ENCODE peak calls at places on chromosome 20, in seven cellular contexts. Q is psoas muscle; U is prostate gland; I is HCT116; D is CD8-positive, alpha-beta T cell; S is MM.1S; F is mesenchymal stem cell. O is an unnamed sample.

GRCh38 chr20:4375881-4376280 is 345.8 kb upstream of the PRND start:
- DNase-seq in Q (no peak), U (no peak), I (no peak), D (no peak), S (no peak), F (no peak), O (no peak)

GRCh38 chr20:33370296-33370695 is 31.0 kb downstream of the CDK5RAP1 start:
- DNase-seq in Q (no peak), U (no peak), I (no peak), D (peak; percentile 29), S (no peak), F (no peak), O (no peak)

GRCh38 chr20:62149532-62150235 is 6.1 kb downstream of the SS18L1 start:
- DNase-seq in Q (no peak), U (peak; percentile 56), I (no peak), D (no peak), S (no peak), F (no peak), O (peak; percentile 58)

GRCh38 chr20:6040540-6040939 is 13.3 kb downstream of the LRRN4 start:
- DNase-seq in Q (no peak), U (no peak), I (no peak), D (no peak), S (no peak), F (no peak), O (no peak)

GRCh38 chr20:58614984-58615760 is 35.9 kb upstream of the STX16 start:
- DNase-seq in Q (no peak), U (peak; percentile 56), I (no peak), D (no peak), S (no peak), F (no peak), O (no peak)

GRCh38 chr20:33647603-33648395 is 14.3 kb upstream of the C20orf144 start:
- DNase-seq in Q (no peak), U (peak; percentile 78), I (no peak), D (no peak), S (peak; percentile 86), F (no peak), O (no peak)

GRCh38 chr20:58212636-58213035 is 15.8 kb downstream of the ANKRD60 start:
- DNase-seq in Q (no peak), U (no peak), I (no peak), D (no peak), S (no peak), F (no peak), O (no peak)

GRCh38 chr20:40628877-40629276 is 60.2 kb downstream of the MAFB start:
- DNase-seq in Q (no peak), U (no peak), I (no peak), D (no peak), S (no peak), F (no peak), O (no peak)

GRCh38 chr20:44993343-44993742 is 27.0 kb downstream of the STK4 start:
- DNase-seq in Q (no peak), U (no peak), I (no peak), D (no peak), S (peak; percentile 47), F (peak; percentile 7), O (no peak)

GRCh38 chr20:59145926-59146800 is 17.5 kb upstream of the ZNF831 start:
- DNase-seq in Q (no peak), U (no peak), I (no peak), D (peak; percentile 42), S (no peak), F (no peak), O (no peak)

GRCh38 chr20:34516874-34517542 is 786 bp downstream of the DYNLRB1 start:
- DNase-seq in Q (no peak), U (no peak), I (no peak), D (no peak), S (peak; percentile 53), F (peak; percentile 58), O (no peak)

GRCh38 chr20:13061381-13061780 is 52.6 kb downstream of the SPTLC3 start:
- DNase-seq in Q (no peak), U (no peak), I (no peak), D (no peak), S (peak; percentile 50), F (no peak), O (no peak)

GRCh38 chr20:54335299-54335698 is 127.4 kb downstream of the PFDN4 start:
- DNase-seq in Q (no peak), U (no peak), I (no peak), D (no peak), S (no peak), F (no peak), O (no peak)

GRCh38 chr20:14234666-14235295 is 102.6 kb downstream of the FLRT3 start:
- DNase-seq in Q (no peak), U (no peak), I (no peak), D (no peak), S (no peak), F (peak; percentile 5), O (no peak)

GRCh38 chr20:44646023-44646640 is 5.4 kb downstream of the ADA start:
- DNase-seq in Q (no peak), U (no peak), I (no peak), D (no peak), S (peak; percentile 93), F (peak; percentile 50), O (no peak)

GRCh38 chr20:53789913-53790675 is 196.5 kb upstream of the ZNF217 start:
- DNase-seq in Q (no peak), U (no peak), I (no peak), D (no peak), S (no peak), F (no peak), O (no peak)

GRCh38 chr20:16378712-16379111 is 194.5 kb downstream of the KIF16B start:
- DNase-seq in Q (no peak), U (no peak), I (no peak), D (no peak), S (no peak), F (no peak), O (no peak)

GRCh38 chr20:50098259-50098658 is 14.7 kb downstream of the UBE2V1 start:
- DNase-seq in Q (no peak), U (no peak), I (no peak), D (no peak), S (no peak), F (no peak), O (no peak)
- H3K4me3 ChIP-seq in Q (no peak overlapping the region), U (no peak overlapping the region), I (no peak overlapping the region), D (no peak overlapping the region), S (no peak overlapping the region), F (no peak overlapping the region), O (no peak overlapping the region)

GRCh38 chr20:49106332-49106731 is 60.2 kb downstream of the CSE1L start:
- DNase-seq in Q (no peak), U (no peak), I (no peak), D (no peak), S (no peak), F (no peak), O (no peak)
- H3K36me3 ChIP-seq in Q (peaks cover 65% of the 10 kb centered on the region), U (no peaks in the 10 kb centered on the region), I (peaks cover 27% of the 10 kb centered on the region), D (peaks cover 15% of the 10 kb centered on the region), S (no peaks in the 10 kb centered on the region), F (peaks cover 67% of the 10 kb centered on the region), O (no peaks in the 10 kb centered on the region)

GRCh38 chr20:31695849-31696804 is 26.5 kb downstream of the BCL2L1 start:
- DNase-seq in Q (peak; percentile 77), U (no peak), I (peak; percentile 84), D (no peak), S (no peak), F (peak; percentile 88), O (peak; percentile 58)
- H3K4me3 ChIP-seq in Q (no peak overlapping the region), U (no peak overlapping the region), I (peak overlapping the region; percentile 15), D (no peak overlapping the region), S (no peak overlapping the region), F (no peak overlapping the region), O (no peak overlapping the region)

DNA sequence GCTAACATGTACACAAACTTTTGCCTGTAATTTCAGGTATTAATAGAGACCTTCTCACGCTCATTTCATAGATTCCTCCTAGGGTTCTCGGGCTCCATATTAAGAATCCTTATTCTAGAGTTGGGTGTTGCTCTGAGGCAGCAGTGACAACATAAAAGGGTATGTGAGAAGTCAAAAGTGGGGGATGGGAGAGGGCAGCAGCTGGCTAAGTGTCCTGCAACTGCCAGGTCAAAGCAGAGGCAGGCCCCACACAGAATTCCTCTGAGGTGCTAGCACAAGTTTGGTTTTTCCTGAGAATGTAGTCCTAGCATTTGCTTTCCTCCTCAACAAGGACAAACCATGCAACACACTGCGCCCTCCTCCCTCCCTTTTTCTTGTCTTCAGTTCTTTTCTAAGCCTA is 4.6 kb downstream of the NSFL1C start:
- DNase-seq in Q (no peak), U (no peak), I (no peak), D (no peak), S (no peak), F (no peak), O (no peak)
- H3K36me3 ChIP-seq in Q (peaks cover 80% of the 10 kb centered on the region), U (no peaks in the 10 kb centered on the region), I (peaks cover 57% of the 10 kb centered on the region), D (peaks cover 9% of the 10 kb centered on the region), S (peaks cover 16% of the 10 kb centered on the region), F (peaks cover 80% of the 10 kb centered on the region), O (peaks cover 72% of the 10 kb centered on the region)

GRCh38 chr20:19658137-19658536 is 99.9 kb upstream of the RIN2 start:
- DNase-seq in Q (no peak), U (no peak), I (no peak), D (no peak), S (peak; percentile 82), F (no peak), O (no peak)
- H3K4me3 ChIP-seq in Q (no peak overlapping the region), U (no peak overlapping the region), I (no peak overlapping the region), D (no peak overlapping the region), S (peak overlapping the region; percentile 50), F (no peak overlapping the region), O (no peak overlapping the region)

GRCh38 chr20:35953411-35954199 is 697 bp downstream of the SCAND1 start:
- DNase-seq in Q (peak; percentile 52), U (peak; percentile 8), I (no peak), D (peak; percentile 58), S (peak; percentile 48), F (no peak), O (peak; percentile 91)
- H3K36me3 ChIP-seq in Q (peaks cover 5% of the 10 kb centered on the region), U (no peaks in the 10 kb centered on the region), I (no peaks in the 10 kb centered on the region), D (no peaks in the 10 kb centered on the region), S (no peaks in the 10 kb centered on the region), F (peaks cover 7% of the 10 kb centered on the region), O (peaks cover under 1% of the 10 kb centered on the region)

DNA sequence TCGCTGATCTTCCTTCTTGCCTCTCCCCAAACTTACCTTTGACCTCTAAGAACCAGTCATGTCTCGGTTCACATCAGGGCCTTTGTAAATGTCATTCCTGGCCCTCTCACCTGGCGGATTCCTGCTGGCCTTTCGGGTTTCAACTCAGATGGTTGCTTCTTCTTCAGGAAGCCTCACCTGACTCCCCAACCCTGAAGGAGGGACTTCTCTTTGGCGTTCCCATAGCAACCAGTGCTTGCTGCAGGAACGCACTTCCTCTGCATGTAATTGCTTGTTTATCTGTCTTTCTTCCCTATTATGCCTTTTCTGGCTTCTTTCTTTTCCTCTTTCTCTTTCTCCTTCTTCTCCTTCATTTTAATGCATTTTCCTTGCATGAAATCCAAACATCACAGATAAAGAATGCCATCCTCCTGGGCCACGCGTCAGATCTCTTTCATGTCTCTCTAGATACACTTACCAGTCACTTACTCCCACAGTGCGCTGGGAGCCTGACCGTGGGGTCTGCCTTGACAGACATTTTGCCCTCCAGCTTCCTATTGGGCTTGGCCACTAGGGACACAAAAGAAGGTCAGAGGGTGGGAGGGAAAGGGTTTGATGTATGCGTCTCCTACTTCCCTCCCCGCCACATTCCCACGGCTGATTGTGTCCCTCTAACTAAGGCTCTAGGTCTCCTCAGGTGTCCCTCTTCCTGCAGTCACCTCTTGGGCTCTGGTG is 295.7 kb upstream of the TSHZ2 start:
- DNase-seq in Q (no peak), U (no peak), I (no peak), D (no peak), S (no peak), F (no peak), O (no peak)
- H3K4me3 ChIP-seq in Q (no peak overlapping the region), U (no peak overlapping the region), I (no peak overlapping the region), D (no peak overlapping the region), S (no peak overlapping the region), F (no peak overlapping the region), O (no peak overlapping the region)

O was measured in left lung.